ENCODE peak calls at places on chromosomes 12 and 14, in nine cellular contexts. One of them, this sample, is unnamed.
A peak's percentile ranks its signal among the peaks of the same experiment; 100 is the strongest.

GRCh38 chr12:29895966-29896365 is 112.2 kb upstream of the TMTC1 start:
- DNase-seq in NCI-H345: no peak
- DNase-seq in HCT116: no peak
- DNase-seq in foreskin fibroblast: no peak
- DNase-seq in ureter: no peak
- DNase-seq in fibroblast of lung: no peak
- DNase-seq in hypothalamus: no peak
- DNase-seq in NCI-H774: no peak
- DNase-seq in HT-29: no peak
- DNase-seq in this sample: no peak

GRCh38 chr12:107033758-107034739 is 47.1 kb upstream of the MTERF2 start:
- DNase-seq in NCI-H345: no peak
- DNase-seq in HCT116: no peak
- DNase-seq in foreskin fibroblast: no peak
- DNase-seq in ureter: no peak
- DNase-seq in fibroblast of lung: no peak
- DNase-seq in hypothalamus: no peak
- DNase-seq in NCI-H774: no peak
- DNase-seq in HT-29: no peak
- DNase-seq in this sample: no peak

GRCh38 chr12:113299619-113300237 is 35.2 kb downstream of the SLC8B1 start:
- DNase-seq in NCI-H345: no peak
- DNase-seq in HCT116: peak; percentile 79
- DNase-seq in foreskin fibroblast: peak; percentile 91
- DNase-seq in ureter: peak; percentile 68
- DNase-seq in fibroblast of lung: peak; percentile 81
- DNase-seq in hypothalamus: peak; percentile 53
- DNase-seq in NCI-H774: no peak
- DNase-seq in HT-29: peak; percentile 69
- DNase-seq in this sample: peak; percentile 40

GRCh38 chr12:97501422-97501821 is 38.8 kb downstream of the RMST start:
- DNase-seq in NCI-H345: no peak
- DNase-seq in HCT116: no peak
- DNase-seq in foreskin fibroblast: no peak
- DNase-seq in ureter: no peak
- DNase-seq in fibroblast of lung: no peak
- DNase-seq in hypothalamus: no peak
- DNase-seq in NCI-H774: peak; percentile 59
- DNase-seq in HT-29: no peak
- DNase-seq in this sample: no peak

GRCh38 chr14:50675597-50675996 is 7.5 kb upstream of the SAV1 start:
- DNase-seq in NCI-H345: no peak
- DNase-seq in HCT116: no peak
- DNase-seq in foreskin fibroblast: peak; percentile 69
- DNase-seq in ureter: no peak
- DNase-seq in fibroblast of lung: no peak
- DNase-seq in hypothalamus: no peak
- DNase-seq in NCI-H774: no peak
- DNase-seq in HT-29: no peak
- DNase-seq in this sample: no peak

GRCh38 chr14:91613459-91614145 is 103.5 kb upstream of the PPP4R3A start:
- DNase-seq in NCI-H345: no peak
- DNase-seq in HCT116: no peak
- DNase-seq in foreskin fibroblast: no peak
- DNase-seq in ureter: no peak
- DNase-seq in fibroblast of lung: no peak
- DNase-seq in hypothalamus: no peak
- DNase-seq in NCI-H774: no peak
- DNase-seq in HT-29: no peak
- DNase-seq in this sample: no peak

GRCh38 chr14:56244138-56244789 is 126.1 kb downstream of the PELI2 start:
- DNase-seq in NCI-H345: no peak
- DNase-seq in HCT116: no peak
- DNase-seq in foreskin fibroblast: peak; percentile 91
- DNase-seq in ureter: no peak
- DNase-seq in fibroblast of lung: peak; percentile 94
- DNase-seq in hypothalamus: no peak
- DNase-seq in NCI-H774: no peak
- DNase-seq in HT-29: no peak
- DNase-seq in this sample: no peak

GRCh38 chr12:80917651-80918050 is 20.1 kb downstream of the LIN7A start:
- DNase-seq in NCI-H345: no peak
- DNase-seq in HCT116: no peak
- DNase-seq in foreskin fibroblast: no peak
- DNase-seq in ureter: no peak
- DNase-seq in fibroblast of lung: no peak
- DNase-seq in hypothalamus: no peak
- DNase-seq in NCI-H774: no peak
- DNase-seq in HT-29: no peak
- DNase-seq in this sample: no peak

GRCh38 chr12:22115711-22116110 is 69.7 kb downstream of the CMAS start:
- DNase-seq in NCI-H345: no peak
- DNase-seq in HCT116: no peak
- DNase-seq in foreskin fibroblast: no peak
- DNase-seq in ureter: no peak
- DNase-seq in fibroblast of lung: no peak
- DNase-seq in hypothalamus: no peak
- DNase-seq in NCI-H774: peak; percentile 18
- DNase-seq in HT-29: no peak
- DNase-seq in this sample: no peak

This sample was measured in dorsolateral prefrontal cortex.